ENCODE peak calls at places on chromosomes 1 and 21, in six cellular contexts. V is body of pancreas, T is K562, I is IMR-90, G is brain microvascular endothelial cell, F is NT2/D1. O is an unnamed sample.

GRCh38 chr1:239982762-239983161 is 108.9 kb upstream of the FMN2 start:
- DNase-seq in T (no peak), I (no peak), F (no peak), V (no peak), G (no peak), O (no peak)

GRCh38 chr1:180270767-180271639 is 40.9 kb downstream of the LHX4 start:
- DNase-seq in I (peak; percentile 88), T (peak; percentile 80), F (no peak), V (no peak), G (peak; percentile 69), O (no peak)

GRCh38 chr1:57586842-57587241 is 163.0 kb upstream of the DAB1 start:
- DNase-seq in V (no peak), F (no peak), T (no peak), I (no peak), G (no peak), O (no peak)

GRCh38 chr1:169426174-169426716 is 1.0 kb downstream of the CCDC181 start:
- DNase-seq in V (no peak), G (no peak), T (no peak), F (no peak), I (no peak), O (no peak)

GRCh38 chr1:232377494-232377770 is 252.5 kb downstream of the SIPA1L2 start:
- DNase-seq in F (no peak), G (peak; percentile 61), T (no peak), V (peak; percentile 19), I (peak; percentile 78), O (peak; percentile 83)

GRCh38 chr1:2314803-2315710 is 76.3 kb downstream of the MORN1 start:
- DNase-seq in F (no peak), I (peak; percentile 39), G (no peak), V (no peak), T (peak; percentile 62), O (peak; percentile 29)

GRCh38 chr1:169517544-169518186 is 31.9 kb upstream of the SLC19A2 start:
- DNase-seq in T (no peak), V (no peak), I (no peak), F (no peak), G (no peak), O (no peak)

GRCh38 chr1:12229835-12230548 is at the start of gene VPS13D:
- DNase-seq in F (peak; percentile 58), T (peak; percentile 93), V (peak; percentile 82), G (peak; percentile 52), I (peak; percentile 67), O (peak; percentile 59)

GRCh38 chr1:111475706-111476105 is 1.9 kb downstream of the C1orf162 start:
- DNase-seq in F (no peak), T (no peak), V (no peak), G (no peak), I (no peak), O (no peak)

GRCh38 chr1:224879404-224879803 is 50.1 kb upstream of the DNAH14 start:
- DNase-seq in F (no peak), V (no peak), T (no peak), G (peak; percentile 36), I (peak; percentile 28), O (no peak)

GRCh38 chr1:25140073-25140797 is 92.1 kb downstream of the SYF2 start:
- DNase-seq in T (no peak), V (no peak), G (no peak), F (no peak), I (no peak), O (no peak)

GRCh38 chr1:119320100-119320499 is 48.5 kb upstream of the HAO2 start:
- DNase-seq in T (no peak), I (no peak), V (no peak), G (no peak), F (no peak), O (no peak)

GRCh38 chr1:67898033-67898726 is 64.9 kb upstream of the GNG12 start:
- DNase-seq in V (no peak), T (peak; percentile 70), G (peak; percentile 84), F (no peak), I (peak; percentile 52), O (peak; percentile 41)

GRCh38 chr1:234970371-234970730 is 158.3 kb downstream of the TOMM20 start:
- DNase-seq in T (no peak), I (peak; percentile 98), V (no peak), F (no peak), G (peak; percentile 88), O (peak; percentile 27)

GRCh38 chr1:27105018-27105417 is 49.9 kb downstream of the SLC9A1 start:
- DNase-seq in T (no peak), G (no peak), I (no peak), V (no peak), F (no peak), O (no peak)

GRCh38 chr1:246597971-246598370 is 31.7 kb downstream of the CNST start:
- DNase-seq in V (no peak), F (no peak), T (no peak), I (no peak), G (no peak), O (no peak)

GRCh38 chr1:45001011-45001481 is 10.1 kb downstream of the HECTD3 start:
- DNase-seq in V (peak; percentile 32), F (no peak), I (no peak), T (no peak), G (no peak), O (no peak)

GRCh38 chr1:172394811-172395210 is 25.7 kb upstream of the C1orf105 start:
- DNase-seq in I (peak; percentile 34), F (no peak), G (no peak), V (no peak), T (no peak), O (no peak)

GRCh38 chr1:204380293-204380831 is 20.6 kb upstream of the PLEKHA6 start:
- DNase-seq in V (no peak), I (no peak), G (no peak), T (no peak), F (no peak), O (no peak)

GRCh38 chr21:44572959-44573583 is 458 bp upstream of the KRTAP10-4 start:
- DNase-seq in V (no peak), T (no peak), F (no peak), I (peak; percentile 2), G (peak; percentile 39), O (no peak)

GRCh38 chr1:110634455-110635281 is 28.5 kb upstream of the KCNA2 start:
- DNase-seq in I (peak; percentile 76), T (no peak), F (no peak), V (peak; percentile 83), G (no peak), O (no peak)

GRCh38 chr1:76203132-76203531 is 128.6 kb downstream of the ST6GALNAC3 start:
- DNase-seq in G (no peak), I (no peak), F (no peak), T (no peak), V (no peak), O (no peak)

GRCh38 chr1:94831636-94832035 is 11.5 kb downstream of the SLC44A3 start:
- DNase-seq in I (no peak), G (no peak), F (no peak), T (no peak), V (no peak), O (no peak)

GRCh38 chr1:237756304-237756967 is 134.3 kb downstream of the ZP4 start:
- DNase-seq in G (no peak), F (no peak), T (no peak), V (peak; percentile 50), I (no peak), O (no peak)

GRCh38 chr1:22749919-22750670 is 39.5 kb downstream of the EPHB2 start:
- DNase-seq in V (peak; percentile 30), G (peak; percentile 92), I (peak; percentile 98), F (no peak), T (no peak), O (peak; percentile 95)

GRCh38 chr1:87084247-87084836 is 169.9 kb downstream of the HS2ST1 start:
- DNase-seq in T (peak; percentile 15), G (no peak), F (no peak), V (no peak), I (peak; percentile 60), O (peak; percentile 41)

GRCh38 chr21:41825881-41826280 is 53.3 kb downstream of the PRDM15 start:
- DNase-seq in T (no peak), F (no peak), G (no peak), I (no peak), V (no peak), O (no peak)

GRCh38 chr1:1132042-1132927 is 16.4 kb upstream of the C1orf159 start:
- DNase-seq in F (no peak), G (no peak), I (no peak), T (no peak), V (peak; percentile 44), O (no peak)

GRCh38 chr1:216224233-216224632 is 199.0 kb downstream of the USH2A start:
- DNase-seq in F (no peak), V (no peak), G (no peak), I (no peak), T (no peak), O (no peak)

GRCh38 chr1:220219865-220220698 is 52.2 kb downstream of the RAB3GAP2 start:
- DNase-seq in T (no peak), G (no peak), I (no peak), F (no peak), V (no peak), O (no peak)

GRCh38 chr1:162248854-162249535 is 127.7 kb downstream of the SPATA46 start:
- DNase-seq in G (peak; percentile 21), T (no peak), V (no peak), I (no peak), F (peak; percentile 95), O (peak; percentile 10)

GRCh38 chr1:13813398-13814012 is 113.5 kb downstream of the PRDM2 start:
- DNase-seq in V (no peak), F (peak; percentile 30), T (peak; percentile 78), G (no peak), I (no peak), O (peak; percentile 4)

GRCh38 chr1:184483101-184483813 is 96.4 kb downstream of the C1orf21 start:
- DNase-seq in T (no peak), I (peak; percentile 83), F (no peak), G (peak; percentile 67), V (peak; percentile 55), O (peak; percentile 22)

GRCh38 chr1:245894843-245895242 is 612.2 kb downstream of the SMYD3 start:
- DNase-seq in T (no peak), I (no peak), G (no peak), V (no peak), F (no peak), O (no peak)

GRCh38 chr1:56924116-56924515 is 41.7 kb downstream of the C8B start:
- DNase-seq in V (no peak), I (no peak), F (no peak), T (no peak), G (no peak), O (no peak)

GRCh38 chr1:156638189-156638588 is 3.7 kb upstream of the BCAN start:
- DNase-seq in G (no peak), I (no peak), V (no peak), T (no peak), F (no peak), O (no peak)
- H3K27me3 ChIP-seq in G (peaks cover 65% of the 10 kb centered on the region), I (peaks cover 85% of the 10 kb centered on the region), V (no peaks in the 10 kb centered on the region), T (peaks cover 9% of the 10 kb centered on the region), F (peaks cover 49% of the 10 kb centered on the region), O (peaks cover 63% of the 10 kb centered on the region)

GRCh38 chr21:38614558-38614957 is 116.3 kb upstream of the ERG start:
- DNase-seq in V (no peak), G (no peak), I (no peak), T (no peak), F (no peak), O (no peak)
- H3K27me3 ChIP-seq in V (no peaks in the 10 kb centered on the region), G (peaks cover 1% of the 10 kb centered on the region), I (peaks cover 28% of the 10 kb centered on the region), T (peaks cover 5% of the 10 kb centered on the region), F (no peaks in the 10 kb centered on the region), O (peaks cover 6% of the 10 kb centered on the region)

GRCh38 chr21:34651032-34651431 is 17.8 kb upstream of the CLIC6 start:
- DNase-seq in G (no peak), T (no peak), V (no peak), I (no peak), F (no peak), O (no peak)
- H3K27me3 ChIP-seq in G (peaks cover 31% of the 10 kb centered on the region), T (peaks cover 21% of the 10 kb centered on the region), V (no peaks in the 10 kb centered on the region), I (peaks cover 37% of the 10 kb centered on the region), F (no peaks in the 10 kb centered on the region), O (peaks cover 15% of the 10 kb centered on the region)

GRCh38 chr1:153441238-153441755 is 19.2 kb downstream of the S100A7 start:
- DNase-seq in T (no peak), I (no peak), F (no peak), G (no peak), V (no peak), O (no peak)
- H3K27me3 ChIP-seq in T (peaks cover 2% of the 10 kb centered on the region), I (peaks cover 2% of the 10 kb centered on the region), F (no peaks in the 10 kb centered on the region), G (no peaks in the 10 kb centered on the region), V (no peaks in the 10 kb centered on the region), O (no peaks in the 10 kb centered on the region)

O was measured in endothelial cell of umbilical vein.